ENCODE peak calls at places on chromosomes 2 and 18, in seven cellular contexts. One of them, this sample, is unnamed.
A peak's percentile ranks its signal among the peaks of the same experiment; 100 is the strongest.

GRCh38 chr2:11663427-11663826 is 6.6 kb downstream of the NTSR2 start:
- DNase-seq in cardiac fibroblast: no peak
- DNase-seq in RWPE1: no peak
- DNase-seq in A673: no peak
- DNase-seq in fibroblast of the aortic adventitia: no peak
- DNase-seq in bronchial epithelial cell: peak; percentile 66
- DNase-seq in ascending aorta: no peak
- DNase-seq in this sample: no peak

GRCh38 chr2:120935339-120936313 is 200.0 kb downstream of the GLI2 start:
- DNase-seq in cardiac fibroblast: peak; percentile 53
- DNase-seq in RWPE1: peak; percentile 61
- DNase-seq in A673: no peak
- DNase-seq in fibroblast of the aortic adventitia: peak; percentile 75
- DNase-seq in bronchial epithelial cell: no peak
- DNase-seq in ascending aorta: no peak
- DNase-seq in this sample: peak; percentile 88

GRCh38 chr2:197869501-197870111 is 65.2 kb downstream of the PLCL1 start:
- DNase-seq in cardiac fibroblast: peak; percentile 37
- DNase-seq in RWPE1: no peak
- DNase-seq in A673: no peak
- DNase-seq in fibroblast of the aortic adventitia: peak; percentile 77
- DNase-seq in bronchial epithelial cell: no peak
- DNase-seq in ascending aorta: no peak
- DNase-seq in this sample: peak; percentile 76

GRCh38 chr18:58661423-58661822 is 9.8 kb upstream of the MALT1 start:
- DNase-seq in cardiac fibroblast: peak; percentile 42
- DNase-seq in RWPE1: no peak
- DNase-seq in A673: peak; percentile 27
- DNase-seq in fibroblast of the aortic adventitia: peak; percentile 31
- DNase-seq in bronchial epithelial cell: no peak
- DNase-seq in ascending aorta: no peak
- DNase-seq in this sample: no peak

GRCh38 chr2:86336350-86337234 is 834 bp downstream of the REEP1 start:
- DNase-seq in cardiac fibroblast: no peak
- DNase-seq in RWPE1: no peak
- DNase-seq in A673: no peak
- DNase-seq in fibroblast of the aortic adventitia: no peak
- DNase-seq in bronchial epithelial cell: no peak
- DNase-seq in ascending aorta: no peak
- DNase-seq in this sample: no peak

GRCh38 chr2:176879596-176879995 is 333.0 kb upstream of the HNRNPA3 start:
- DNase-seq in cardiac fibroblast: no peak
- DNase-seq in RWPE1: no peak
- DNase-seq in A673: no peak
- DNase-seq in fibroblast of the aortic adventitia: no peak
- DNase-seq in bronchial epithelial cell: no peak
- DNase-seq in ascending aorta: no peak
- DNase-seq in this sample: no peak

GRCh38 chr2:113700186-113700841 is 56.1 kb downstream of the SLC35F5 start:
- DNase-seq in cardiac fibroblast: peak; percentile 44
- DNase-seq in RWPE1: no peak
- DNase-seq in A673: peak; percentile 69
- DNase-seq in fibroblast of the aortic adventitia: no peak
- DNase-seq in bronchial epithelial cell: no peak
- DNase-seq in ascending aorta: no peak
- DNase-seq in this sample: no peak

GRCh38 chr2:75155115-75155514 is 44.2 kb downstream of the TACR1 start:
- DNase-seq in cardiac fibroblast: no peak
- DNase-seq in RWPE1: no peak
- DNase-seq in A673: no peak
- DNase-seq in fibroblast of the aortic adventitia: no peak
- DNase-seq in bronchial epithelial cell: no peak
- DNase-seq in ascending aorta: no peak
- DNase-seq in this sample: no peak

GRCh38 chr2:105909215-105909614 is 164.5 kb downstream of the NCK2 start:
- DNase-seq in cardiac fibroblast: no peak
- DNase-seq in RWPE1: no peak
- DNase-seq in A673: no peak
- DNase-seq in fibroblast of the aortic adventitia: no peak
- DNase-seq in bronchial epithelial cell: no peak
- DNase-seq in ascending aorta: no peak
- DNase-seq in this sample: no peak

GRCh38 chr2:9980520-9980919 is 29.0 kb downstream of the GRHL1 start:
- DNase-seq in cardiac fibroblast: no peak
- DNase-seq in RWPE1: no peak
- DNase-seq in A673: no peak
- DNase-seq in fibroblast of the aortic adventitia: no peak
- DNase-seq in bronchial epithelial cell: no peak
- DNase-seq in ascending aorta: no peak
- DNase-seq in this sample: peak; percentile 29

GRCh38 chr18:36692331-36692730 is 136.5 kb downstream of the TPGS2 start:
- DNase-seq in cardiac fibroblast: no peak
- DNase-seq in RWPE1: no peak
- DNase-seq in A673: no peak
- DNase-seq in fibroblast of the aortic adventitia: peak; percentile 77
- DNase-seq in bronchial epithelial cell: no peak
- DNase-seq in ascending aorta: no peak
- DNase-seq in this sample: peak; percentile 94

GRCh38 chr2:240000671-240001070 is 24.5 kb downstream of the NDUFA10 start:
- DNase-seq in cardiac fibroblast: no peak
- DNase-seq in RWPE1: no peak
- DNase-seq in A673: no peak
- DNase-seq in fibroblast of the aortic adventitia: no peak
- DNase-seq in bronchial epithelial cell: no peak
- DNase-seq in ascending aorta: no peak
- DNase-seq in this sample: no peak

GRCh38 chr18:49755489-49755888 is 57.8 kb downstream of the ACAA2 start:
- DNase-seq in cardiac fibroblast: no peak
- DNase-seq in RWPE1: no peak
- DNase-seq in A673: no peak
- DNase-seq in fibroblast of the aortic adventitia: no peak
- DNase-seq in bronchial epithelial cell: no peak
- DNase-seq in ascending aorta: no peak
- DNase-seq in this sample: no peak

GRCh38 chr2:21821697-21822227 is 698.0 kb downstream of the TDRD15 start:
- DNase-seq in cardiac fibroblast: no peak
- DNase-seq in RWPE1: no peak
- DNase-seq in A673: no peak
- DNase-seq in fibroblast of the aortic adventitia: no peak
- DNase-seq in bronchial epithelial cell: no peak
- DNase-seq in ascending aorta: no peak
- DNase-seq in this sample: no peak

GRCh38 chr2:164438490-164439205 is 182.6 kb downstream of the GRB14 start:
- DNase-seq in cardiac fibroblast: no peak
- DNase-seq in RWPE1: no peak
- DNase-seq in A673: no peak
- DNase-seq in fibroblast of the aortic adventitia: no peak
- DNase-seq in bronchial epithelial cell: no peak
- DNase-seq in ascending aorta: no peak
- DNase-seq in this sample: no peak

GRCh38 chr2:241720560-241720959 is 13.9 kb upstream of the D2HGDH start:
- DNase-seq in cardiac fibroblast: no peak
- DNase-seq in RWPE1: no peak
- DNase-seq in A673: no peak
- DNase-seq in fibroblast of the aortic adventitia: no peak
- DNase-seq in bronchial epithelial cell: no peak
- DNase-seq in ascending aorta: no peak
- DNase-seq in this sample: no peak
- TF ChIP-seq CTCF in cardiac fibroblast: no peak
- TF ChIP-seq CTCF in RWPE1: no peak
- TF ChIP-seq CTCF in A673: no peak
- TF ChIP-seq CTCF in fibroblast of the aortic adventitia: no peak
- TF ChIP-seq CTCF in bronchial epithelial cell: no peak
- TF ChIP-seq CTCF in ascending aorta: no peak
- TF ChIP-seq CTCF in this sample: no peak

GRCh38 chr2:224281374-224281773 is 120.5 kb downstream of the FAM124B start:
- DNase-seq in cardiac fibroblast: no peak
- DNase-seq in RWPE1: no peak
- DNase-seq in A673: no peak
- DNase-seq in fibroblast of the aortic adventitia: no peak
- DNase-seq in bronchial epithelial cell: no peak
- DNase-seq in ascending aorta: no peak
- DNase-seq in this sample: no peak

GRCh38 chr2:224286923-224287322 is 115.0 kb downstream of the FAM124B start:
- DNase-seq in cardiac fibroblast: no peak
- DNase-seq in RWPE1: no peak
- DNase-seq in A673: peak; percentile 80
- DNase-seq in fibroblast of the aortic adventitia: no peak
- DNase-seq in bronchial epithelial cell: no peak
- DNase-seq in ascending aorta: no peak
- DNase-seq in this sample: no peak

GRCh38 chr2:224278531-224278930 is 123.4 kb downstream of the FAM124B start:
- DNase-seq in cardiac fibroblast: peak; percentile 17
- DNase-seq in RWPE1: no peak
- DNase-seq in A673: no peak
- DNase-seq in fibroblast of the aortic adventitia: peak; percentile 44
- DNase-seq in bronchial epithelial cell: peak; percentile 95
- DNase-seq in ascending aorta: no peak
- DNase-seq in this sample: no peak

GRCh38 chr2:224287533-224287932 is 114.4 kb downstream of the FAM124B start:
- DNase-seq in cardiac fibroblast: no peak
- DNase-seq in RWPE1: no peak
- DNase-seq in A673: peak; percentile 68
- DNase-seq in fibroblast of the aortic adventitia: no peak
- DNase-seq in bronchial epithelial cell: no peak
- DNase-seq in ascending aorta: no peak
- DNase-seq in this sample: no peak

GRCh38 chr2:224284134-224284946 is 117.6 kb downstream of the FAM124B start:
- DNase-seq in cardiac fibroblast: peak; percentile 46
- DNase-seq in RWPE1: peak; percentile 33
- DNase-seq in A673: peak; percentile 75
- DNase-seq in fibroblast of the aortic adventitia: peak; percentile 69
- DNase-seq in bronchial epithelial cell: peak; percentile 55
- DNase-seq in ascending aorta: no peak
- DNase-seq in this sample: no peak
- TF ChIP-seq CTCF in cardiac fibroblast: peak; percentile 55
- TF ChIP-seq CTCF in RWPE1: peak; percentile 84
- TF ChIP-seq CTCF in A673: peak; percentile 68
- TF ChIP-seq CTCF in fibroblast of the aortic adventitia: peak; percentile 54
- TF ChIP-seq CTCF in bronchial epithelial cell: peak; percentile 69
- TF ChIP-seq CTCF in ascending aorta: peak; percentile 48
- TF ChIP-seq CTCF in this sample: peak; percentile 52

DNA sequence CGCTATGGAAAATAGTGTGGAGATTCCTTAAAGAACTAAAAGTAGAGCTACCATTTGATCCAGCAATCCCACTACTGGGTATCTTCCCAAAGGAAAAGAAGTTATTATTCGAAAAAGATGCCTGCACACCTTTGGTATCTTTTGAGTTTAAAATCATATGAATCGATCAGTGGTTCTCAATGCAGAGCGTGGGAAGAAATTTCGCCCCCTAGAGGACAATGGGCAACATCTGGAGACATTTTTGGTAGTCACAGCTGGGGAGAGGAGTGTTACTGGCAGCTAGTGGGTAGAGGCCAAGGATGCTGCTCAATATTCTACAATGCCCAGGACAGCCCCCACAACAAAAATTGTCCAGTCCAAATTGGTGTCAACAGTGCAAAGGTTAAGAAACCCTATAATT is 425.5 kb downstream of the LRATD1 start:
- DNase-seq in cardiac fibroblast: no peak
- DNase-seq in RWPE1: no peak
- DNase-seq in A673: peak; percentile 61
- DNase-seq in fibroblast of the aortic adventitia: no peak
- DNase-seq in bronchial epithelial cell: no peak
- DNase-seq in ascending aorta: no peak
- DNase-seq in this sample: no peak
- TF ChIP-seq CTCF in cardiac fibroblast: no peak
- TF ChIP-seq CTCF in RWPE1: no peak
- TF ChIP-seq CTCF in A673: peak; percentile 70
- TF ChIP-seq CTCF in fibroblast of the aortic adventitia: no peak
- TF ChIP-seq CTCF in bronchial epithelial cell: peak; percentile 12
- TF ChIP-seq CTCF in ascending aorta: no peak
- TF ChIP-seq CTCF in this sample: peak; percentile 19

DNA sequence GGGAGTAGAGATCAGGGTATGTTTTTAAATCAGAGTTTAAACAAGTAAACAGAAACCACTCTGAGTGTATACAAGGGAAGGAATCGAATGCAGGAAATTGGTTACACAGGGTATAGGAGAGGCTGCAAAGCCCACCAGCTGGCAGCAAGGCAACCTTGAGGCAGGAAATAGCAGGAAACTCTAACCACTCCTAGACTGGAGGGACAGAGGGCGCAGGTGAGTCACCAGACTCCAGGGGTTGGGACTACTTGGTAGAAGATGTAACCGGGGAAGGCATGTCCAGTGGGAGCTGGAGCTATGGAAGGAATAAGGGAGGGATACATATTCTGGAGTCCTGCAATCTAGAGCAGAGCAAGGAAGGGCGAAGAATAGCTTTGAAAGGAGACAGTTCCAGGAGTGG is 152.3 kb downstream of the MEIS1 start:
- DNase-seq in cardiac fibroblast: no peak
- DNase-seq in RWPE1: no peak
- DNase-seq in A673: peak; percentile 49
- DNase-seq in fibroblast of the aortic adventitia: no peak
- DNase-seq in bronchial epithelial cell: peak; percentile 44
- DNase-seq in ascending aorta: no peak
- DNase-seq in this sample: no peak
- TF ChIP-seq CTCF in cardiac fibroblast: peak; percentile 2
- TF ChIP-seq CTCF in RWPE1: no peak
- TF ChIP-seq CTCF in A673: peak; percentile 39
- TF ChIP-seq CTCF in fibroblast of the aortic adventitia: no peak
- TF ChIP-seq CTCF in bronchial epithelial cell: peak; percentile 45
- TF ChIP-seq CTCF in ascending aorta: no peak
- TF ChIP-seq CTCF in this sample: no peak

DNA sequence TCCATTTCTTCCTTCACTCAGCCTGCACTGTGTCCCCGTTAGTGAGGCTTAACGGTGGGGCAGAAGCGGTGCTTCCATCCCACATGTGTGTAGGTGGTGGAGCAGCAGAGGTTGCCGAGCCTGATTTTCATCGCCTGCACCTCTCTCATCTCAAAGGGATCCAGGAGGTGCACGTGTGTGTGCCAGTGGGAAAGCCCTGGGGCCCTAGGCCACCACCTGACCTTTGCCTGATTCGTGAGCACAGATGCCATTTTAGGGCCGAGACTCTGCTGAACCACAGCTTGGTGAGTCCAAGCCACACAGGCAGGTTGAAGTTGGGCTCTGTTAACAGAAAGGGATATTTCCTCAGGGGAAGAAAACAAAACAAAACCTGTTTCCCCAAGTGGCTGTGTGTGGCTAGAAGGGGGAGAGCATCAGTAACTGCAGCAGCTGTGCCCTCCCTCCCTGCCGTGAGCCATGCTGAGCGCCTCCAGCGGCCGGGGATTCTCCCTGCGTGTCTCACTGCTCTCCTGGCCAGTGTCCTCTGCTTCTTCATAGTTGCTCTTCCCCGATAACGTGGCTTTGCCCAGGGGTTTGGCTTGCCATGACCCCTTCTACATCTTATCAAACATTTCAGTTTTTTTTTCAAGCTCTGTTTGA is 81.5 kb downstream of the MAPRE2 start:
- DNase-seq in cardiac fibroblast: peak; percentile 7
- DNase-seq in RWPE1: no peak
- DNase-seq in A673: peak; percentile 23
- DNase-seq in fibroblast of the aortic adventitia: no peak
- DNase-seq in bronchial epithelial cell: no peak
- DNase-seq in ascending aorta: no peak
- DNase-seq in this sample: no peak
- TF ChIP-seq CTCF in cardiac fibroblast: peak; percentile 46
- TF ChIP-seq CTCF in RWPE1: no peak
- TF ChIP-seq CTCF in A673: peak; percentile 34
- TF ChIP-seq CTCF in fibroblast of the aortic adventitia: no peak
- TF ChIP-seq CTCF in bronchial epithelial cell: no peak
- TF ChIP-seq CTCF in ascending aorta: no peak
- TF ChIP-seq CTCF in this sample: no peak

GRCh38 chr2:211216221-211216620 is 659.8 kb downstream of the CPS1 start:
- DNase-seq in cardiac fibroblast: peak; percentile 1
- DNase-seq in RWPE1: peak; percentile 1
- DNase-seq in A673: peak; percentile 50
- DNase-seq in fibroblast of the aortic adventitia: peak; percentile 14
- DNase-seq in bronchial epithelial cell: peak; percentile 50
- DNase-seq in ascending aorta: no peak
- DNase-seq in this sample: no peak
- TF ChIP-seq CTCF in cardiac fibroblast: peak; percentile 30
- TF ChIP-seq CTCF in RWPE1: no peak
- TF ChIP-seq CTCF in A673: peak; percentile 46
- TF ChIP-seq CTCF in fibroblast of the aortic adventitia: peak; percentile 18
- TF ChIP-seq CTCF in bronchial epithelial cell: peak; percentile 56
- TF ChIP-seq CTCF in ascending aorta: no peak
- TF ChIP-seq CTCF in this sample: peak; percentile 22